ENCODE peak calls at places on chromosomes 11 and 22, in four cellular contexts. A, H, I and S are unnamed samples.

GRCh38 chr11:82176365-82176764 is 557.3 kb downstream of the FAM181B start:
- DNase-seq in A (no peak), H (no peak), I (no peak), S (peak; percentile 3)

GRCh38 chr11:70872950-70873735 is 379.2 kb downstream of the SHANK2 start:
- DNase-seq in A (peak; percentile 10), H (no peak), I (peak; percentile 68), S (peak; percentile 75)

GRCh38 chr11:35682230-35683195 is 19.9 kb downstream of the TRIM44 start:
- DNase-seq in A (no peak), H (no peak), I (no peak), S (peak; percentile 20)

GRCh38 chr11:13765886-13766285 is 97.4 kb downstream of the FAR1 start:
- DNase-seq in A (no peak), H (no peak), I (no peak), S (peak; percentile 71)

GRCh38 chr11:128497057-128497957 is 90.1 kb downstream of the ETS1 start:
- DNase-seq in A (no peak), H (peak; percentile 99), I (peak; percentile 29), S (peak; percentile 97)

GRCh38 chr11:9726313-9727022 is 62.6 kb downstream of the SWAP70 start:
- DNase-seq in A (no peak), H (peak; percentile 88), I (no peak), S (no peak)

GRCh38 chr22:47328550-47329243 is 566.2 kb downstream of the TBC1D22A start:
- DNase-seq in A (no peak), H (peak; percentile 96), I (no peak), S (no peak)

GRCh38 chr11:117387992-117388765 is 60.5 kb downstream of the CEP164 start:
- DNase-seq in A (no peak), H (peak; percentile 77), I (no peak), S (no peak)

GRCh38 chr11:29306527-29306926 is 710.3 kb downstream of the KCNA4 start:
- DNase-seq in A (no peak), H (peak; percentile 94), I (no peak), S (no peak)

GRCh38 chr11:125262194-125262824 is 97.8 kb downstream of the PKNOX2 start:
- DNase-seq in A (no peak), H (no peak), I (no peak), S (peak; percentile 46)

GRCh38 chr11:125263268-125263790 is 98.8 kb downstream of the PKNOX2 start:
- DNase-seq in A (peak; percentile 94), H (peak; percentile 100), I (peak; percentile 94), S (peak; percentile 100)

GRCh38 chr11:125261471-125262087 is 97.0 kb downstream of the PKNOX2 start:
- DNase-seq in A (no peak), H (no peak), I (no peak), S (peak; percentile 56)

GRCh38 chr11:125264091-125265022 is 99.8 kb downstream of the PKNOX2 start:
- DNase-seq in A (no peak), H (no peak), I (no peak), S (peak; percentile 26)

DNA sequence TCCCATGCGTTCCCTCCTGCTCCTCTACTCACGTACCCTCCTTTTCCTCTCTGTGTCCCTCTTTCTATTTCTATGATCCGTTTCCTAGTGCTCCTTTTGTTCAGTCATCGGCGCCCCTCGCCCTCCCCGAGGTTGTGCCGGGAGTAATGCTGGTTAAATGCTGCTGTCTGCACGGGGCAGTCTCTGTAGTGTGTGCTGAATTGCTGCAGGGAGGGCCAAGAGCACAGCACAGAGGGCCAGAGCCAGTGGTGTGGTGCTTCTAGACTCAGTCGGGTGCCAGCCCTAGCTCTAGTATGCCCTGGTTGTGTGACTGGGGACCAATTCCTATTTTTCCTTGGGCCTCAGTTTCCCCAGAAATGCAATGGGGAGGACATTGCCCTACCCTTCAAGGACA is 98.3 kb downstream of the PKNOX2 start:
- DNase-seq in A (no peak), H (peak; percentile 47), I (peak; percentile 52), S (peak; percentile 77)
- H3K27ac ChIP-seq in A (peak overlapping the region; percentile 30), H (peak overlapping the region; percentile 92), I (no peak overlapping the region), S (peak overlapping the region; percentile 18)

GRCh38 chr11:134984421-134984820 is 572.4 kb upstream of the B3GAT1 start:
- DNase-seq in A (no peak), H (no peak), I (no peak), S (no peak)
- H4K5ac ChIP-seq in A (no peak overlapping the region), H (no peak overlapping the region), I (no peak overlapping the region), S (no peak overlapping the region)

DNA sequence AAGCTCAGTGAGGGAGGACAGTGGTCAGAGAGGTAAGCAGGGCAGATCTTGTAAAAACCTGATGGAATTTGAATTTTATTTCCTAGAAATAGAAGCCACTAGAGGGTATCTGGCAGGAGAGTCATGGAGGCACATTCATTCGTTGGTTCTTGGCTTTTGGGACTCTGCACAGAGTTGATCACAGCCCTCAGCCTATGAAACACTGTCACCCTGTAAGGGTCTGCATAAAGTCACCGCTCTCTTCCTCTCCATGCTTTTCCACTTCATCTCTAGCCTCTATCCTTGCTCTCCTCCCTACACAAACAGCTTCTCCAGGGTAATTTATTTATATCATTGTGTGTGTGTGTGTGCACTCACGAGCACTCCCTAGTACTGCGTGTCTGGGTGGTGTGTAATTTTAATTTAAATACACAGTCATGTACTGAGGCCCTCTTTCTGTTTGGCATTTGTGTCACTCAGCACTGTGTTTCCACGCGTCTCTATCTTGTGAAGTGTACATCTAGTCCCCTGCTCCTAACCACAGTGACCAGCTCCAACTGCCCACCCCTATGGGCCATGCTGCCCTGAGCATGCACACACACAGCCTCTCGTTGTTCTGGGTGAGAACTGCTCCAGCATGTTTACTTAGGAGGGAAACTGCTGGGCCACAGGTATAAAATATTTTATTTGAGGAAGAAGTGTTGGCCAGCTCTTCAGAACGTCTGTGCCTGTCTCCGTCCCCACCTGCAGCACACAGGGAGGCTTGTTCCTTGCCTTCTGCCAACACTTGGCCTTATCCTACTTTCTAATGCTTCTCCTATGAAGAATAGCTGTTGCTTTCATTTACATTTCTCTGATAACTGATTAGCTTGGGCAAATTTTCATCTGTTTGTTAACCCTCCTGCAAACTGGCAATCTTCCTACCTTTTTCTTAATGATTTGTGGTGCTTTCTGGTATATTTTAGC is 4.5 kb downstream of the KCNQ1OT1 start:
- DNase-seq in A (no peak), H (no peak), I (peak; percentile 20), S (no peak)
- H3K4me2 ChIP-seq in A (no peak overlapping the region), H (no peak overlapping the region), I (peak overlapping the region; percentile 30), S (no peak overlapping the region)

GRCh38 chr11:113240389-113240788 is 74.0 kb upstream of the TTC12 start:
- DNase-seq in A (no peak), H (no peak), I (no peak), S (no peak)
- H3K27ac ChIP-seq in A (no peak overlapping the region), H (no peak overlapping the region), I (no peak overlapping the region), S (no peak overlapping the region)

GRCh38 chr11:18608373-18608772 is 8.8 kb downstream of the MISFA start:
- DNase-seq in A (no peak), H (peak; percentile 19), I (no peak), S (no peak)
- H4K5ac ChIP-seq in A (no peak overlapping the region), H (no peak overlapping the region), I (no peak overlapping the region), S (no peak overlapping the region)

GRCh38 chr11:102830328-102830727 is 13.1 kb downstream of the MMP3 start:
- DNase-seq in A (no peak), H (peak; percentile 29), I (no peak), S (no peak)

GRCh38 chr11:102832612-102833011 is 10.8 kb downstream of the MMP3 start:
- DNase-seq in A (no peak), H (no peak), I (no peak), S (no peak)

GRCh38 chr11:102829671-102830070 is 13.7 kb downstream of the MMP3 start:
- DNase-seq in A (no peak), H (no peak), I (no peak), S (no peak)

GRCh38 chr11:102831709-102832492 is 11.5 kb downstream of the MMP3 start:
- DNase-seq in A (no peak), H (no peak), I (peak; percentile 56), S (no peak)

DNA sequence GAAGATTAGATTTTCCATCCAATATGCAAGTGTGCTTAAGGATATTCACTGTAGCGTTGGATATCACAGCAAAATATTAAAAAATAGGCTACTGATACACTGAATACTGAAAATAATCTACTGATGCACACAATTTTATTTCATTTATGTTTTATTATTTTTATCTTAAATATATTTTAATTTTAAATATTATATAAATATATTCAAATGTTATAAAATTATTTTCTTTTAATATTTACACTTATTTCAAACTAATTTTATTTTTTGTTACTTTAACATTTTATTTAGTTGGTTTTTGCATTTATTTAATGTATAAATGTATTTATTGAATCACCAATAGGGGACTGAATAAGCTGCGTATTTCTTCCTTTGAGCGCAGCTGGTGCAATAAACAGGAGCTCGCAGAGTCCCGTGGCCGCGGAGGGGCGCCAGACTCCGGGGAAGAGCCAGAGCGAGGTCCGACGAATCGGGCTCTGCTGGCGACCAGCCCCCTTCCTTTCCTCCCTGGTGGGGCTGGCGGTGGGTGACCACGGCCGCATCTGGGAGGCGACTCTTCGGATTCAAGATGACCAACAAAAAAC is 12.2 kb downstream of the MMP3 start:
- DNase-seq in A (no peak), H (peak; percentile 23), I (peak; percentile 80), S (peak; percentile 50)
- H3K4me2 ChIP-seq in A (peak overlapping the region; percentile 54), H (peak overlapping the region; percentile 78), I (no peak overlapping the region), S (no peak overlapping the region)

GRCh38 chr11:124918950-124919349 is at the start of gene HEPN1:
- DNase-seq in A (no peak), H (no peak), I (no peak), S (no peak)

GRCh38 chr11:124917115-124917637 is 1.9 kb upstream of the HEPN1 start:
- DNase-seq in A (no peak), H (peak; percentile 89), I (no peak), S (peak; percentile 27)

GRCh38 chr11:124922831-124923230 is 3.8 kb downstream of the HEPN1 start:
- DNase-seq in A (no peak), H (no peak), I (no peak), S (no peak)

GRCh38 chr11:124920870-124921609 is 2.0 kb downstream of the HEPN1 start:
- DNase-seq in A (no peak), H (peak; percentile 47), I (peak; percentile 81), S (peak; percentile 86)

GRCh38 chr11:124919836-124920755 is 1.0 kb downstream of the HEPN1 start:
- DNase-seq in A (no peak), H (no peak), I (no peak), S (no peak)
- H3K27ac ChIP-seq in A (no peak overlapping the region), H (no peak overlapping the region), I (no peak overlapping the region), S (no peak overlapping the region)

DNA sequence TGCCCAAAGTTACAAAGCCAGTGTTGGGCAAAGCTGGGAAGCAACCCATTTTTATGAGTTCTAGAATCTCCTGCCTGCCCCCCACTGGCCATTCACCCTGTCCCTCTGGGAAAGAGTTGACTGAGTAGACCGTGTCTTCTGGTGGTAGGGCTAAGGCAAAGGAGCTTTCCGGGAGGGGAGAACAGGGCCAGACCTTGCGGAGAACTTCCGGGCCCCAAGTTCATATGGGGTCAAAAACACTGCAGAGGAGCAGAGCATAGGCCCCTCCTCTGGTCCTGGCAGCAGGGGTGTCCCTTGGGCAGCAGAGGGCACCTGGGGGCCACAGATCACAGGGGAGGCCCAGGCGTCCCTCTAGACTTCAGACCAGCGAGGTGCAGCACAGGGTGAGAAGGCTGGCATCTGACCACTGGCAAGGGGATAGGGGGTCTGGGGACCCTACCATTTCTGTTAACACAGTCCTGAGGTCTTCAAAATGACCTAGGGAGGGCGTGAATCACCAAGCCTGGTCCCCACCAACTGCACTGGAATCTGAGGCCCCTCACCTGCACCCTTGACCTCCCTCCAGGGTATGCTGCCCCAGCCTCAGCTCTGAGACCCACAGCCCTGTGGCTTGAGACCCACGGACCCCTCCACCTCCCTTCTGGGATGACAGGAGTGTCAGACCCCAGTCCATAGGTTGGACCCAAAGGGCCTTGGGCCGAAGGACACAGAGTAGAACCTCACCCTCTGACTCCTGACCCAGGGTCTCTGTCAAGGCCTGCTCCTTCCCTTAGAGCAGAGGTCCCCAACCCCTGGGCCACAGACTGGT is 1.3 kb upstream of the ARAP1 start:
- DNase-seq in A (no peak), H (no peak), I (no peak), S (no peak)
- H4K5ac ChIP-seq in A (no peak overlapping the region), H (no peak overlapping the region), I (no peak overlapping the region), S (no peak overlapping the region)